ENCODE peak calls at places on chromosomes 11 and 22, in four cellular contexts. One of them, this sample, is unnamed. For H3K36me3, the result is how much of the 10 kb centered on the place peaks cover.

GRCh38 chr11:72741429-72741833 is 10.8 kb downstream of the ARAP1 start:
- DNase-seq in endodermal cell: no peak
- DNase-seq in neuronal stem cell: no peak
- DNase-seq in IMR-90: no peak
- DNase-seq in this sample: no peak

GRCh38 chr11:96278039-96278897 is 64.7 kb downstream of the MAML2 start:
- DNase-seq in IMR-90: peak
- DNase-seq in endodermal cell: no peak
- DNase-seq in neuronal stem cell: no peak
- DNase-seq in this sample: no peak

GRCh38 chr11:6746086-6746618 is 25.6 kb downstream of the OR2AG2 start:
- DNase-seq in IMR-90: no peak
- DNase-seq in endodermal cell: no peak
- DNase-seq in neuronal stem cell: no peak
- DNase-seq in this sample: no peak

GRCh38 chr22:23226497-23226850 is 46.2 kb downstream of the BCR start:
- DNase-seq in neuronal stem cell: no peak
- DNase-seq in endodermal cell: no peak
- DNase-seq in IMR-90: no peak
- DNase-seq in this sample: no peak

GRCh38 chr22:27603823-27604190 is 197.7 kb downstream of the MN1 start:
- DNase-seq in neuronal stem cell: no peak
- DNase-seq in endodermal cell: no peak
- DNase-seq in IMR-90: no peak
- DNase-seq in this sample: no peak

GRCh38 chr11:99918761-99919160 is 768.3 kb upstream of the ARHGAP42 start:
- DNase-seq in IMR-90: no peak
- DNase-seq in endodermal cell: peak
- DNase-seq in neuronal stem cell: no peak
- DNase-seq in this sample: no peak

GRCh38 chr22:19805821-19806212 is 45.2 kb downstream of the TBX1 start:
- DNase-seq in endodermal cell: peak
- DNase-seq in IMR-90: no peak
- DNase-seq in neuronal stem cell: no peak
- DNase-seq in this sample: no peak

GRCh38 chr22:21013742-21014201 is 1.2 kb upstream of the P2RX6 start:
- DNase-seq in neuronal stem cell: no peak
- DNase-seq in endodermal cell: no peak
- DNase-seq in IMR-90: no peak
- DNase-seq in this sample: no peak

GRCh38 chr11:23723861-23724260 is 773.0 kb upstream of the LUZP2 start:
- DNase-seq in endodermal cell: no peak
- DNase-seq in IMR-90: peak
- DNase-seq in neuronal stem cell: no peak
- DNase-seq in this sample: no peak

GRCh38 chr11:93741094-93741881 is at the start of the genes C11orf54 and TAF1D:
- DNase-seq in endodermal cell: peak
- DNase-seq in IMR-90: peak
- DNase-seq in neuronal stem cell: peak
- DNase-seq in this sample: peak

GRCh38 chr11:112298535-112298934 is 37.9 kb upstream of the PLET1 start:
- DNase-seq in IMR-90: no peak
- DNase-seq in neuronal stem cell: no peak
- DNase-seq in endodermal cell: no peak
- DNase-seq in this sample: no peak

GRCh38 chr22:20881869-20882815 is 23.3 kb downstream of the SNAP29 start:
- DNase-seq in endodermal cell: no peak
- DNase-seq in neuronal stem cell: no peak
- DNase-seq in IMR-90: no peak
- DNase-seq in this sample: no peak

GRCh38 chr11:45942381-45942780 is 19.9 kb downstream of the LARGE2 start:
- DNase-seq in endodermal cell: no peak
- DNase-seq in neuronal stem cell: no peak
- DNase-seq in IMR-90: no peak
- DNase-seq in this sample: no peak

GRCh38 chr11:45948341-45948740 is 25.9 kb downstream of the LARGE2 start:
- DNase-seq in IMR-90: no peak
- DNase-seq in neuronal stem cell: no peak
- DNase-seq in endodermal cell: no peak
- DNase-seq in this sample: no peak

GRCh38 chr11:45941285-45941684 is 18.8 kb downstream of the LARGE2 start:
- DNase-seq in neuronal stem cell: no peak
- DNase-seq in IMR-90: no peak
- DNase-seq in endodermal cell: no peak
- DNase-seq in this sample: no peak

GRCh38 chr11:45949992-45950407 is 27.5 kb downstream of the LARGE2 start:
- DNase-seq in neuronal stem cell: no peak
- DNase-seq in IMR-90: no peak
- DNase-seq in endodermal cell: no peak
- DNase-seq in this sample: no peak

GRCh38 chr11:45945392-45945999 is 23.0 kb downstream of the LARGE2 start:
- DNase-seq in endodermal cell: no peak
- DNase-seq in neuronal stem cell: no peak
- DNase-seq in IMR-90: no peak
- DNase-seq in this sample: no peak
- H3K36me3 ChIP-seq in endodermal cell: under half
- H3K36me3 ChIP-seq in neuronal stem cell: under half
- H3K36me3 ChIP-seq in IMR-90: under half
- H3K36me3 ChIP-seq in this sample: under half

GRCh38 chr11:67583319-67584204 is at the start of gene GSTP1:
- DNase-seq in IMR-90: peak
- DNase-seq in endodermal cell: peak
- DNase-seq in neuronal stem cell: peak
- DNase-seq in this sample: peak

GRCh38 chr11:67586568-67587250 is 3.1 kb downstream of the GSTP1 start:
- DNase-seq in neuronal stem cell: no peak
- DNase-seq in IMR-90: no peak
- DNase-seq in endodermal cell: no peak
- DNase-seq in this sample: no peak

GRCh38 chr11:67584205-67584880 is 731 bp downstream of the GSTP1 start:
- DNase-seq in neuronal stem cell: no peak
- DNase-seq in endodermal cell: peak
- DNase-seq in IMR-90: peak
- DNase-seq in this sample: peak

GRCh38 chr11:67585911-67586310 is 2.3 kb downstream of the GSTP1 start:
- DNase-seq in neuronal stem cell: no peak
- DNase-seq in IMR-90: no peak
- DNase-seq in endodermal cell: no peak
- DNase-seq in this sample: no peak

GRCh38 chr11:67584881-67585873 is 1.6 kb downstream of the GSTP1 start:
- DNase-seq in IMR-90: no peak
- DNase-seq in endodermal cell: no peak
- DNase-seq in neuronal stem cell: no peak
- DNase-seq in this sample: no peak
- H3K4me3 ChIP-seq in IMR-90: peak
- H3K4me3 ChIP-seq in endodermal cell: peak
- H3K4me3 ChIP-seq in neuronal stem cell: peak
- H3K4me3 ChIP-seq in this sample: peak

GRCh38 chr22:37561209-37562048 is 1.1 kb downstream of the CDC42EP1 start:
- DNase-seq in neuronal stem cell: peak
- DNase-seq in endodermal cell: peak
- DNase-seq in IMR-90: peak
- DNase-seq in this sample: peak

GRCh38 chr22:37564111-37564711 is 3.9 kb downstream of the CDC42EP1 start:
- DNase-seq in IMR-90: peak
- DNase-seq in endodermal cell: no peak
- DNase-seq in neuronal stem cell: no peak
- DNase-seq in this sample: no peak

GRCh38 chr22:37563153-37564081 is 3.1 kb downstream of the CDC42EP1 start:
- DNase-seq in IMR-90: peak
- DNase-seq in endodermal cell: peak
- DNase-seq in neuronal stem cell: no peak
- DNase-seq in this sample: peak

GRCh38 chr22:37560682-37561208 is 465 bp downstream of the CDC42EP1 start:
- DNase-seq in IMR-90: peak
- DNase-seq in endodermal cell: peak
- DNase-seq in neuronal stem cell: no peak
- DNase-seq in this sample: peak

GRCh38 chr22:37562049-37562784 is 1.9 kb downstream of the CDC42EP1 start:
- DNase-seq in neuronal stem cell: no peak
- DNase-seq in endodermal cell: no peak
- DNase-seq in IMR-90: no peak
- DNase-seq in this sample: no peak
- H3K27ac ChIP-seq in neuronal stem cell: no peak
- H3K27ac ChIP-seq in endodermal cell: no peak
- H3K27ac ChIP-seq in IMR-90: peak
- H3K27ac ChIP-seq in this sample: peak

DNA sequence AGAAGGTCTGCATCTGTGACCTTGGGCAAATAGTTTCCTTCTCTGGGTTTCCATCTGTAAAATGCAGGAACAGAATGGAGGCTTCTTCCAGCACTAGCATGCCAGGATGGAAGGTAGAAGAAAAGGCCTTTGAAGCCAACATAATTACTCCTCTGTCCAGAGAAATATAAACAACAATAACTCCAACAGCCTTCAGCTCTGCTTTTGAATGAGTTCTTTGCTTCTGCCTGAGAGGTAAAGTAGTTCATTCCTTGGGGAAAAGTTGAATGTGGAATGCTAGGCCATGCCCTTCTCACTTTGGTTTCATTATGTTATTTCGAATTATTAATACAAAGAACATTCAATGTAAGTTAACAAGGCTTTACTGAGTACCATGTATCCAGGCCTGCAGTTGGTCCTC is 61.2 kb upstream of the BLID start:
- DNase-seq in endodermal cell: no peak
- DNase-seq in neuronal stem cell: no peak
- DNase-seq in IMR-90: no peak
- DNase-seq in this sample: no peak
- H3K36me3 ChIP-seq in endodermal cell: under half
- H3K36me3 ChIP-seq in neuronal stem cell: under half
- H3K36me3 ChIP-seq in IMR-90: under half
- H3K36me3 ChIP-seq in this sample: under half

GRCh38 chr11:119339581-119340334 is 925 bp downstream of the C1QTNF5 start:
- DNase-seq in neuronal stem cell: peak
- DNase-seq in endodermal cell: peak
- DNase-seq in IMR-90: no peak
- DNase-seq in this sample: no peak
- H3K4me3 ChIP-seq in neuronal stem cell: peak
- H3K4me3 ChIP-seq in endodermal cell: peak
- H3K4me3 ChIP-seq in IMR-90: peak
- H3K4me3 ChIP-seq in this sample: peak

GRCh38 chr11:39459606-39460005 is 1999.8 kb downstream of the LRRC4C start:
- DNase-seq in endodermal cell: no peak
- DNase-seq in IMR-90: no peak
- DNase-seq in neuronal stem cell: no peak
- DNase-seq in this sample: no peak
- H3K27ac ChIP-seq in endodermal cell: no peak
- H3K27ac ChIP-seq in IMR-90: no peak
- H3K27ac ChIP-seq in neuronal stem cell: no peak
- H3K27ac ChIP-seq in this sample: no peak

DNA sequence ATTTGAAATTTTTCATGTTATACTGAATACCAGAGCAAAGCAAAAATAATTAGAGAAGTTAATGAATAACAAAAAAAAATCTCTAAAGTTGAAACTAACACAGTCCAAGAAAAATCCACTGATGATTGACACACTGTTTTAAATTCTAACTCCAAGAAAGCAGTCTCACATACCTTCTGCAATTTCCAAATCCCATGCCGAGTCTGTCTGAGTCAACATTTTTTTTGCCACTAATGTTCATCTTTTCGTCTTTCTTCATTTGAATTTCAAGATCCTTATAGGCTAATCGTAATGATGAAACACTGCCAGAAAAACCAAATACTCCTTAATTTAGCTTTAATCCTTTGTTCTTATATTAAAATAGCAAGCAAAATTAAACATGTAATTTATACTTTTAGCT is 39.5 kb downstream of the ARFGAP3 start:
- DNase-seq in neuronal stem cell: no peak
- DNase-seq in endodermal cell: no peak
- DNase-seq in IMR-90: no peak
- DNase-seq in this sample: no peak
- H3K36me3 ChIP-seq in neuronal stem cell: under half
- H3K36me3 ChIP-seq in endodermal cell: half or more
- H3K36me3 ChIP-seq in IMR-90: under half
- H3K36me3 ChIP-seq in this sample: half or more

DNA sequence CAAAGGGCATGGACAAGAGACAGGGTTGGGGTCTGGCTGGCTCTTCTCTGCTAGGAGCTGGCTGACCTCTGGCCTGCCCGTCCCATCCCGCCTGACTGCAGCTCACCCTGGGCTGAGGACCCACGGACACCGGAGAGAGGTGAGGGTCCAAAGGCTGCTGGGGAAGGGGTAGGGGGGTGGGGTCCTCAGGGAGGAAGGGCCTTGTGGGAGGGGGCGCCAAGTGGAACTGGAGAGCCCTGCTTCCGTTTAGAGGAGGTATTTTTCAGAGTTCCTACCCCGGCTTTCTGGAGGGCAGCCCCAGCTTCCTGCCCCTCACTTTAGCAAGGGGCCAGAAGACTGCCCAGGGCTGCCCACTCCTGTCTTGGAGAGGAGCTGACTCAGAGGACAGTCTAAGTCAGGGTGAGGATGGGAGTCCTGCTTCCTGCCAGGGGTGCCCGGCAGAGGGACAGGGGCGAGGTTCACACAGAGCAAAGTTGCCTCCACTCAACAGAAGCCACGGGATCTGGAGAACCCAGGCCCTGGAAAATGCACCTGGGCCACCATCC is 7.1 kb downstream of the LARGE2 start:
- DNase-seq in IMR-90: no peak
- DNase-seq in endodermal cell: no peak
- DNase-seq in neuronal stem cell: no peak
- DNase-seq in this sample: no peak
- H3K4me3 ChIP-seq in IMR-90: no peak
- H3K4me3 ChIP-seq in endodermal cell: no peak
- H3K4me3 ChIP-seq in neuronal stem cell: no peak
- H3K4me3 ChIP-seq in this sample: no peak

This sample was measured in SJSA1.